ENCODE peak calls at places on chromosomes 3 and 15, in seven cellular contexts. One of them, this sample, is unnamed.

GRCh38 chr3:193225726-193226125 is 15.3 kb upstream of the PLAAT1 start:
- DNase-seq in gastrocnemius medialis: no peak
- DNase-seq in heart left ventricle: no peak
- DNase-seq in mammary epithelial cell: peak; percentile 19
- DNase-seq in suprapubic skin: no peak
- DNase-seq in CD4-positive, alpha-beta T cell: no peak
- DNase-seq in WERI-Rb-1: no peak
- DNase-seq in this sample: no peak

GRCh38 chr3:50581459-50581842 is 12.1 kb downstream of the HEMK1 start:
- DNase-seq in gastrocnemius medialis: peak; percentile 83
- DNase-seq in heart left ventricle: no peak
- DNase-seq in mammary epithelial cell: no peak
- DNase-seq in suprapubic skin: no peak
- DNase-seq in CD4-positive, alpha-beta T cell: no peak
- DNase-seq in WERI-Rb-1: no peak
- DNase-seq in this sample: no peak

GRCh38 chr3:141218204-141218603 is 13.4 kb upstream of the PXYLP1 start:
- DNase-seq in gastrocnemius medialis: no peak
- DNase-seq in heart left ventricle: no peak
- DNase-seq in mammary epithelial cell: no peak
- DNase-seq in suprapubic skin: no peak
- DNase-seq in CD4-positive, alpha-beta T cell: no peak
- DNase-seq in WERI-Rb-1: no peak
- DNase-seq in this sample: no peak

GRCh38 chr15:83185561-83185960 is 22.1 kb downstream of the HDGFL3 start:
- DNase-seq in gastrocnemius medialis: no peak
- DNase-seq in heart left ventricle: no peak
- DNase-seq in mammary epithelial cell: no peak
- DNase-seq in suprapubic skin: no peak
- DNase-seq in CD4-positive, alpha-beta T cell: no peak
- DNase-seq in WERI-Rb-1: no peak
- DNase-seq in this sample: no peak

GRCh38 chr3:36124118-36124796 is 256.0 kb upstream of the STAC start:
- DNase-seq in gastrocnemius medialis: no peak
- DNase-seq in heart left ventricle: no peak
- DNase-seq in mammary epithelial cell: peak; percentile 65
- DNase-seq in suprapubic skin: no peak
- DNase-seq in CD4-positive, alpha-beta T cell: no peak
- DNase-seq in WERI-Rb-1: peak; percentile 68
- DNase-seq in this sample: no peak

GRCh38 chr15:74545776-74546656 is 5.0 kb downstream of the ARID3B start:
- DNase-seq in gastrocnemius medialis: peak; percentile 80
- DNase-seq in heart left ventricle: peak; percentile 99
- DNase-seq in mammary epithelial cell: peak; percentile 99
- DNase-seq in suprapubic skin: peak; percentile 96
- DNase-seq in CD4-positive, alpha-beta T cell: peak; percentile 77
- DNase-seq in WERI-Rb-1: peak; percentile 39
- DNase-seq in this sample: peak; percentile 85

GRCh38 chr3:15795563-15796308 is 2.0 kb downstream of the ANKRD28 start:
- DNase-seq in gastrocnemius medialis: no peak
- DNase-seq in heart left ventricle: no peak
- DNase-seq in mammary epithelial cell: peak; percentile 47
- DNase-seq in suprapubic skin: no peak
- DNase-seq in CD4-positive, alpha-beta T cell: no peak
- DNase-seq in WERI-Rb-1: no peak
- DNase-seq in this sample: no peak

GRCh38 chr3:109927161-109927560 is 589.8 kb upstream of the DPPA4 start:
- DNase-seq in gastrocnemius medialis: no peak
- DNase-seq in heart left ventricle: no peak
- DNase-seq in mammary epithelial cell: peak; percentile 99
- DNase-seq in suprapubic skin: no peak
- DNase-seq in CD4-positive, alpha-beta T cell: no peak
- DNase-seq in WERI-Rb-1: no peak
- DNase-seq in this sample: no peak

GRCh38 chr3:53202331-53203015 is 41.5 kb downstream of the PRKCD start:
- DNase-seq in gastrocnemius medialis: no peak
- DNase-seq in heart left ventricle: no peak
- DNase-seq in mammary epithelial cell: no peak
- DNase-seq in suprapubic skin: no peak
- DNase-seq in CD4-positive, alpha-beta T cell: no peak
- DNase-seq in WERI-Rb-1: no peak
- DNase-seq in this sample: no peak

GRCh38 chr3:167941234-167941995 is 154.3 kb downstream of the GOLIM4 start:
- DNase-seq in gastrocnemius medialis: peak; percentile 32
- DNase-seq in heart left ventricle: peak; percentile 54
- DNase-seq in mammary epithelial cell: peak; percentile 61
- DNase-seq in suprapubic skin: no peak
- DNase-seq in CD4-positive, alpha-beta T cell: no peak
- DNase-seq in WERI-Rb-1: no peak
- DNase-seq in this sample: no peak

GRCh38 chr3:149548729-149549065 is 74.2 kb downstream of the TM4SF4 start:
- DNase-seq in gastrocnemius medialis: no peak
- DNase-seq in heart left ventricle: no peak
- DNase-seq in mammary epithelial cell: no peak
- DNase-seq in suprapubic skin: no peak
- DNase-seq in CD4-positive, alpha-beta T cell: no peak
- DNase-seq in WERI-Rb-1: no peak
- DNase-seq in this sample: no peak

GRCh38 chr15:90552162-90552928 is 22.6 kb downstream of the CRTC3 start:
- DNase-seq in gastrocnemius medialis: no peak
- DNase-seq in heart left ventricle: no peak
- DNase-seq in mammary epithelial cell: no peak
- DNase-seq in suprapubic skin: no peak
- DNase-seq in CD4-positive, alpha-beta T cell: no peak
- DNase-seq in WERI-Rb-1: no peak
- DNase-seq in this sample: no peak

GRCh38 chr3:108595304-108595703 is 5.8 kb downstream of the DZIP3 start:
- DNase-seq in gastrocnemius medialis: no peak
- DNase-seq in heart left ventricle: no peak
- DNase-seq in mammary epithelial cell: no peak
- DNase-seq in suprapubic skin: no peak
- DNase-seq in CD4-positive, alpha-beta T cell: no peak
- DNase-seq in WERI-Rb-1: no peak
- DNase-seq in this sample: no peak

GRCh38 chr15:90884719-90885431 is 571 bp downstream of the FES start:
- DNase-seq in gastrocnemius medialis: no peak
- DNase-seq in heart left ventricle: no peak
- DNase-seq in mammary epithelial cell: no peak
- DNase-seq in suprapubic skin: no peak
- DNase-seq in CD4-positive, alpha-beta T cell: no peak
- DNase-seq in WERI-Rb-1: no peak
- DNase-seq in this sample: no peak

GRCh38 chr15:48643776-48644497 is 1.6 kb downstream of the FBN1 start:
- DNase-seq in gastrocnemius medialis: no peak
- DNase-seq in heart left ventricle: no peak
- DNase-seq in mammary epithelial cell: peak; percentile 17
- DNase-seq in suprapubic skin: no peak
- DNase-seq in CD4-positive, alpha-beta T cell: no peak
- DNase-seq in WERI-Rb-1: no peak
- DNase-seq in this sample: no peak

GRCh38 chr3:54240-54639 is 142.3 kb upstream of the CHL1 start:
- DNase-seq in gastrocnemius medialis: no peak
- DNase-seq in heart left ventricle: no peak
- DNase-seq in mammary epithelial cell: no peak
- DNase-seq in suprapubic skin: no peak
- DNase-seq in CD4-positive, alpha-beta T cell: no peak
- DNase-seq in WERI-Rb-1: no peak
- DNase-seq in this sample: no peak
- H3K9me3 ChIP-seq in gastrocnemius medialis: no peaks in the 10 kb centered on the region
- H3K9me3 ChIP-seq in heart left ventricle: no peaks in the 10 kb centered on the region
- H3K9me3 ChIP-seq in mammary epithelial cell: no peaks in the 10 kb centered on the region
- H3K9me3 ChIP-seq in suprapubic skin: peaks cover 4% of the 10 kb centered on the region
- H3K9me3 ChIP-seq in CD4-positive, alpha-beta T cell: no peaks in the 10 kb centered on the region
- H3K9me3 ChIP-seq in WERI-Rb-1: no peaks in the 10 kb centered on the region
- H3K9me3 ChIP-seq in this sample: no peaks in the 10 kb centered on the region

DNA sequence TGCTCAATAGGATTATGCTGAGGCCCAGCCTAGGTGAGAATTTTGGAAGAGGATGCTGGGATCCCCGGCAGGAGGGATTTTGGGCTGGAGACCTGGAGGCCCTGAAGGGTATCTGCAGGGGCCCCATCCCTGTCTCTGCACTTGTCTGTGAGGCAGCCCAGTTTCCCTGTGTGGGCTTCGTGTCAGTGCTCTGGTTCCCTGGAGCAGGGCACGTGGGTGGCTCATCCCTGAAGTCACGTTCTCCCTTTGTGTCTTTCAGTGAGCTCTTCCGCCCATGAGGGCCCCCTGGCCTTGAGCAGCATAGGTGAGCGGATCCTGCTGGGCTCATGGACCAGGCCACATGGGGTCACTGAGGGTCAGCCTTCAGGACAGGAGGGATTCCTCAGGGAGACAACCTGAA is 217.9 kb downstream of the SNRPN start:
- DNase-seq in gastrocnemius medialis: no peak
- DNase-seq in heart left ventricle: peak; percentile 4
- DNase-seq in mammary epithelial cell: no peak
- DNase-seq in suprapubic skin: no peak
- DNase-seq in CD4-positive, alpha-beta T cell: no peak
- DNase-seq in WERI-Rb-1: no peak
- DNase-seq in this sample: no peak
- H3K9me3 ChIP-seq in gastrocnemius medialis: peaks cover 3% of the 10 kb centered on the region
- H3K9me3 ChIP-seq in heart left ventricle: peaks cover 57% of the 10 kb centered on the region
- H3K9me3 ChIP-seq in mammary epithelial cell: peaks cover 46% of the 10 kb centered on the region
- H3K9me3 ChIP-seq in suprapubic skin: peaks cover 46% of the 10 kb centered on the region
- H3K9me3 ChIP-seq in CD4-positive, alpha-beta T cell: peaks cover 48% of the 10 kb centered on the region
- H3K9me3 ChIP-seq in WERI-Rb-1: peaks cover 35% of the 10 kb centered on the region
- H3K9me3 ChIP-seq in this sample: no peaks in the 10 kb centered on the region

GRCh38 chr15:86568378-86568777 is 488.7 kb downstream of the AGBL1 start:
- DNase-seq in gastrocnemius medialis: no peak
- DNase-seq in heart left ventricle: no peak
- DNase-seq in mammary epithelial cell: no peak
- DNase-seq in suprapubic skin: no peak
- DNase-seq in CD4-positive, alpha-beta T cell: no peak
- DNase-seq in WERI-Rb-1: peak; percentile 7
- DNase-seq in this sample: no peak
- H3K9me3 ChIP-seq in gastrocnemius medialis: no peaks in the 10 kb centered on the region
- H3K9me3 ChIP-seq in heart left ventricle: no peaks in the 10 kb centered on the region
- H3K9me3 ChIP-seq in mammary epithelial cell: peaks cover 3% of the 10 kb centered on the region
- H3K9me3 ChIP-seq in suprapubic skin: peaks cover 5% of the 10 kb centered on the region
- H3K9me3 ChIP-seq in CD4-positive, alpha-beta T cell: no peaks in the 10 kb centered on the region
- H3K9me3 ChIP-seq in WERI-Rb-1: no peaks in the 10 kb centered on the region
- H3K9me3 ChIP-seq in this sample: no peaks in the 10 kb centered on the region

GRCh38 chr3:64166584-64167155 is 58.6 kb downstream of the PRICKLE2 start:
- DNase-seq in gastrocnemius medialis: no peak
- DNase-seq in heart left ventricle: no peak
- DNase-seq in mammary epithelial cell: no peak
- DNase-seq in suprapubic skin: no peak
- DNase-seq in CD4-positive, alpha-beta T cell: no peak
- DNase-seq in WERI-Rb-1: peak; percentile 28
- DNase-seq in this sample: no peak
- H3K9me3 ChIP-seq in gastrocnemius medialis: no peaks in the 10 kb centered on the region
- H3K9me3 ChIP-seq in heart left ventricle: no peaks in the 10 kb centered on the region
- H3K9me3 ChIP-seq in mammary epithelial cell: no peaks in the 10 kb centered on the region
- H3K9me3 ChIP-seq in suprapubic skin: no peaks in the 10 kb centered on the region
- H3K9me3 ChIP-seq in CD4-positive, alpha-beta T cell: no peaks in the 10 kb centered on the region
- H3K9me3 ChIP-seq in WERI-Rb-1: no peaks in the 10 kb centered on the region
- H3K9me3 ChIP-seq in this sample: no peaks in the 10 kb centered on the region

GRCh38 chr3:988790-989189 is 104.0 kb upstream of the CNTN6 start:
- DNase-seq in gastrocnemius medialis: no peak
- DNase-seq in heart left ventricle: no peak
- DNase-seq in mammary epithelial cell: no peak
- DNase-seq in suprapubic skin: no peak
- DNase-seq in CD4-positive, alpha-beta T cell: no peak
- DNase-seq in WERI-Rb-1: no peak
- DNase-seq in this sample: no peak
- H3K9me3 ChIP-seq in gastrocnemius medialis: no peaks in the 10 kb centered on the region
- H3K9me3 ChIP-seq in heart left ventricle: peaks cover 9% of the 10 kb centered on the region
- H3K9me3 ChIP-seq in mammary epithelial cell: peaks cover 7% of the 10 kb centered on the region
- H3K9me3 ChIP-seq in suprapubic skin: no peaks in the 10 kb centered on the region
- H3K9me3 ChIP-seq in CD4-positive, alpha-beta T cell: no peaks in the 10 kb centered on the region
- H3K9me3 ChIP-seq in WERI-Rb-1: no peaks in the 10 kb centered on the region
- H3K9me3 ChIP-seq in this sample: no peaks in the 10 kb centered on the region

DNA sequence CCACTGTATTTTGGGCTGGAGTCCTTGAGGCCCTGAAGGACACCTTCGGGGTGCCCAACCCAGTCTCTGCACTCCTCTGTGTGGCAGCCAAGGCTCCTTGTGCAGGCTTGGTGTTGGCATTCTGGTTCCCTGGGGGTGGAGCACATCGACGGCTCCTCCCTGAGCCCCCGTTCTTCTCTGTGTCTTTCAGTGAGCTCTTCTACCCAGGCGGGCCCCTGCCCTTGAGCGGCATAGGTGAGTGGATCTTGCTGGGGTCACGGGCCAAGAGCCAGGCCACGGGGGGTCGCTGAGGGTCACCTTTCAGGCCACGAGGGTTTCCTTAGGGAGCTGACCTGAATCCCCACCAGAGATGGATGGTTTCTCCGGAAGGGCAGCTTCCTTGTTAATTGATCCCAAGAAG is 234.8 kb downstream of the SNRPN start:
- DNase-seq in gastrocnemius medialis: no peak
- DNase-seq in heart left ventricle: no peak
- DNase-seq in mammary epithelial cell: no peak
- DNase-seq in suprapubic skin: no peak
- DNase-seq in CD4-positive, alpha-beta T cell: no peak
- DNase-seq in WERI-Rb-1: no peak
- DNase-seq in this sample: no peak
- H3K9me3 ChIP-seq in gastrocnemius medialis: no peaks in the 10 kb centered on the region
- H3K9me3 ChIP-seq in heart left ventricle: peaks cover 42% of the 10 kb centered on the region
- H3K9me3 ChIP-seq in mammary epithelial cell: peaks cover 65% of the 10 kb centered on the region
- H3K9me3 ChIP-seq in suprapubic skin: peaks cover 22% of the 10 kb centered on the region
- H3K9me3 ChIP-seq in CD4-positive, alpha-beta T cell: peaks cover 8% of the 10 kb centered on the region
- H3K9me3 ChIP-seq in WERI-Rb-1: no peaks in the 10 kb centered on the region
- H3K9me3 ChIP-seq in this sample: no peaks in the 10 kb centered on the region

DNA sequence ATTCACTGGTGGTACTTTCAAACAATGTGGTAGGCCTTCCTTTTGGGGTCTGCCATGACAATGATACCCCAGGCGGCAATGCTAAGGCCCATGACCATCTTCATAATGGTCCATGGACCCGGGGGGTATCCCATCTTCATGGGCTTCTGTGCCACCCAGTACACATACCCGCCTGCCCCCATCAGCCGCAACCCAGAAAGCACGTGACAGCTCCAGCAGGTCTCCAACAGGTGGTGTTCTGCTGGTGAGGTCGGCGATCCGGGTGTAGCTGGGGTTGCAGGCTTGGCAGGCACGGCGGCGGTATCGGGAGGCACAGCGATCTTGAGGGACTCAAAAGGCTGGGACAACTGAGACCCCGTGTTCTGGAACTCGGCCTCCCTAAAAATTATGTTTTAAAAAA is 214.5 kb downstream of the SNRPN start:
- DNase-seq in gastrocnemius medialis: no peak
- DNase-seq in heart left ventricle: no peak
- DNase-seq in mammary epithelial cell: no peak
- DNase-seq in suprapubic skin: no peak
- DNase-seq in CD4-positive, alpha-beta T cell: no peak
- DNase-seq in WERI-Rb-1: peak; percentile 4
- DNase-seq in this sample: no peak
- H3K9me3 ChIP-seq in gastrocnemius medialis: peaks cover 3% of the 10 kb centered on the region
- H3K9me3 ChIP-seq in heart left ventricle: peaks cover 47% of the 10 kb centered on the region
- H3K9me3 ChIP-seq in mammary epithelial cell: peaks cover 35% of the 10 kb centered on the region
- H3K9me3 ChIP-seq in suprapubic skin: peaks cover 29% of the 10 kb centered on the region
- H3K9me3 ChIP-seq in CD4-positive, alpha-beta T cell: peaks cover 20% of the 10 kb centered on the region
- H3K9me3 ChIP-seq in WERI-Rb-1: peaks cover 22% of the 10 kb centered on the region
- H3K9me3 ChIP-seq in this sample: no peaks in the 10 kb centered on the region

GRCh38 chr3:183108002-183108449 is 8.7 kb upstream of the MCCC1 start:
- DNase-seq in gastrocnemius medialis: no peak
- DNase-seq in heart left ventricle: no peak
- DNase-seq in mammary epithelial cell: no peak
- DNase-seq in suprapubic skin: no peak
- DNase-seq in CD4-positive, alpha-beta T cell: no peak
- DNase-seq in WERI-Rb-1: no peak
- DNase-seq in this sample: no peak
- H3K9me3 ChIP-seq in gastrocnemius medialis: no peaks in the 10 kb centered on the region
- H3K9me3 ChIP-seq in heart left ventricle: no peaks in the 10 kb centered on the region
- H3K9me3 ChIP-seq in mammary epithelial cell: no peaks in the 10 kb centered on the region
- H3K9me3 ChIP-seq in suprapubic skin: no peaks in the 10 kb centered on the region
- H3K9me3 ChIP-seq in CD4-positive, alpha-beta T cell: no peaks in the 10 kb centered on the region
- H3K9me3 ChIP-seq in WERI-Rb-1: no peaks in the 10 kb centered on the region
- H3K9me3 ChIP-seq in this sample: no peaks in the 10 kb centered on the region

This sample was measured in T-helper 17 cell.